ENCODE peak calls at places on chromosomes 16 and 17, in five cellular contexts. Q is psoas muscle, V is fibroblast of gingiva, G is fibroblast of lung, B is omental fat pad. T is an unnamed sample.
A peak's percentile ranks its signal among the peaks of the same experiment; 100 is the strongest.

GRCh38 chr17:60157487-60158040 is 7.8 kb downstream of the CA4 start:
- DNase-seq in Q (no peak), V (no peak), G (no peak), B (no peak), T (no peak)

GRCh38 chr16:25030420-25031131 is 15.4 kb upstream of the ARHGAP17 start:
- DNase-seq in Q (no peak), V (no peak), G (no peak), B (no peak), T (no peak)

GRCh38 chr16:2963074-2963610 is 933 bp upstream of the KREMEN2 start:
- DNase-seq in Q (no peak), V (no peak), G (no peak), B (no peak), T (no peak)

GRCh38 chr16:78069913-78070312 is 29.5 kb upstream of the WWOX start:
- DNase-seq in Q (no peak), V (no peak), G (no peak), B (no peak), T (no peak)

GRCh38 chr17:31320791-31321190 is 631 bp downstream of the EVI2A start:
- DNase-seq in Q (no peak), V (peak; percentile 33), G (peak; percentile 36), B (no peak), T (peak; percentile 23)

GRCh38 chr17:17070931-17071330 is 28.7 kb downstream of the MPRIP start:
- DNase-seq in Q (no peak), V (no peak), G (no peak), B (no peak), T (no peak)

GRCh38 chr16:79312502-79312901 is 288.0 kb downstream of the MAF start:
- DNase-seq in Q (no peak), V (no peak), G (no peak), B (no peak), T (no peak)

GRCh38 chr17:42111901-42112551 is 488 bp downstream of the DHX58 start:
- DNase-seq in Q (no peak), V (peak; percentile 27), G (peak; percentile 38), B (no peak), T (peak; percentile 66)

GRCh38 chr17:19867654-19868395 is at the start of gene ULK2:
- DNase-seq in Q (peak; percentile 73), V (peak; percentile 91), G (peak; percentile 80), B (no peak), T (peak; percentile 81)